ENCODE peak calls at places on chromosomes 7 and 10, in four cellular contexts. One of them, this sample, is unnamed.

GRCh38 chr7:100491192-100491578 is 7.5 kb downstream of the NYAP1 start:
- DNase-seq in H9: no peak
- DNase-seq in heart left ventricle: no peak
- DNase-seq in cardiac fibroblast: no peak
- DNase-seq in this sample: no peak

GRCh38 chr10:102418612-102419560 is at the start of gene PSD:
- DNase-seq in H9: peak
- DNase-seq in cardiac fibroblast: no peak
- DNase-seq in heart left ventricle: no peak
- DNase-seq in this sample: peak

GRCh38 chr10:107733328-107733727 is 568.8 kb upstream of the SORCS1 start:
- DNase-seq in cardiac fibroblast: peak
- DNase-seq in H9: no peak
- DNase-seq in heart left ventricle: no peak
- DNase-seq in this sample: no peak

GRCh38 chr7:123865517-123866117 is 20.6 kb downstream of the HYAL4 start:
- DNase-seq in heart left ventricle: peak
- DNase-seq in cardiac fibroblast: peak
- DNase-seq in H9: peak
- DNase-seq in this sample: peak

GRCh38 chr7:151795168-151795754 is 81.7 kb downstream of the PRKAG2 start:
- DNase-seq in H9: no peak
- DNase-seq in heart left ventricle: no peak
- DNase-seq in cardiac fibroblast: no peak
- DNase-seq in this sample: no peak

GRCh38 chr10:780536-781524 is 91.4 kb upstream of the DIP2C start:
- DNase-seq in cardiac fibroblast: no peak
- DNase-seq in heart left ventricle: peak
- DNase-seq in H9: no peak
- DNase-seq in this sample: no peak

GRCh38 chr7:47795631-47796030 is 152.6 kb downstream of the PKD1L1 start:
- DNase-seq in cardiac fibroblast: peak
- DNase-seq in heart left ventricle: no peak
- DNase-seq in H9: no peak
- DNase-seq in this sample: peak

GRCh38 chr10:94042001-94042813 is 48.5 kb downstream of the PLCE1 start:
- DNase-seq in H9: peak
- DNase-seq in heart left ventricle: no peak
- DNase-seq in cardiac fibroblast: peak
- DNase-seq in this sample: peak

GRCh38 chr10:124106241-124106905 is 13.0 kb upstream of the CHST15 start:
- DNase-seq in cardiac fibroblast: peak
- DNase-seq in H9: no peak
- DNase-seq in heart left ventricle: no peak
- DNase-seq in this sample: no peak

GRCh38 chr10:118922226-118922625 is 107.3 kb upstream of the NANOS1 start:
- DNase-seq in H9: no peak
- DNase-seq in cardiac fibroblast: peak
- DNase-seq in heart left ventricle: no peak
- DNase-seq in this sample: no peak

GRCh38 chr7:101138149-101138870 is 11.4 kb downstream of the SERPINE1 start:
- DNase-seq in heart left ventricle: peak
- DNase-seq in H9: peak
- DNase-seq in cardiac fibroblast: peak
- DNase-seq in this sample: peak

GRCh38 chr7:43735802-43736603 is 6.7 kb upstream of the COA1 start:
- DNase-seq in H9: no peak
- DNase-seq in heart left ventricle: no peak
- DNase-seq in cardiac fibroblast: peak
- DNase-seq in this sample: no peak

GRCh38 chr7:117157121-117157870 is 165.6 kb downstream of the WNT2 start:
- DNase-seq in heart left ventricle: peak
- DNase-seq in cardiac fibroblast: peak
- DNase-seq in H9: no peak
- DNase-seq in this sample: no peak

GRCh38 chr7:109190766-109191165 is 621.1 kb downstream of the DNAJB9 start:
- DNase-seq in heart left ventricle: no peak
- DNase-seq in H9: no peak
- DNase-seq in cardiac fibroblast: no peak
- DNase-seq in this sample: no peak

GRCh38 chr10:120011359-120012132 is 119.0 kb downstream of the SEC23IP start:
- DNase-seq in H9: peak
- DNase-seq in heart left ventricle: no peak
- DNase-seq in cardiac fibroblast: no peak
- DNase-seq in this sample: peak

GRCh38 chr10:79320785-79321493 is 26.3 kb upstream of the PPIF start:
- DNase-seq in heart left ventricle: peak
- DNase-seq in cardiac fibroblast: peak
- DNase-seq in H9: no peak
- DNase-seq in this sample: no peak

GRCh38 chr10:3119796-3120459 is 52.6 kb downstream of the PFKP start:
- DNase-seq in H9: no peak
- DNase-seq in cardiac fibroblast: peak
- DNase-seq in heart left ventricle: no peak
- DNase-seq in this sample: peak

GRCh38 chr10:130658687-130659290 is 522.6 kb downstream of the GLRX3 start:
- DNase-seq in cardiac fibroblast: no peak
- DNase-seq in H9: no peak
- DNase-seq in heart left ventricle: no peak
- DNase-seq in this sample: no peak

GRCh38 chr7:47647213-47647985 is 65.5 kb upstream of the TNS3 start:
- DNase-seq in heart left ventricle: peak
- DNase-seq in H9: no peak
- DNase-seq in cardiac fibroblast: no peak
- DNase-seq in this sample: peak

GRCh38 chr7:47211467-47212121 is 370.3 kb downstream of the TNS3 start:
- DNase-seq in cardiac fibroblast: no peak
- DNase-seq in heart left ventricle: no peak
- DNase-seq in H9: no peak
- DNase-seq in this sample: peak

GRCh38 chr7:55587687-55588378 is 15.5 kb upstream of the VOPP1 start:
- DNase-seq in H9: peak
- DNase-seq in cardiac fibroblast: no peak
- DNase-seq in heart left ventricle: no peak
- DNase-seq in this sample: no peak
- TF ChIP-seq CTCF in H9: no peak
- TF ChIP-seq CTCF in cardiac fibroblast: no peak
- TF ChIP-seq CTCF in heart left ventricle: no peak
- TF ChIP-seq CTCF in this sample: no peak

DNA sequence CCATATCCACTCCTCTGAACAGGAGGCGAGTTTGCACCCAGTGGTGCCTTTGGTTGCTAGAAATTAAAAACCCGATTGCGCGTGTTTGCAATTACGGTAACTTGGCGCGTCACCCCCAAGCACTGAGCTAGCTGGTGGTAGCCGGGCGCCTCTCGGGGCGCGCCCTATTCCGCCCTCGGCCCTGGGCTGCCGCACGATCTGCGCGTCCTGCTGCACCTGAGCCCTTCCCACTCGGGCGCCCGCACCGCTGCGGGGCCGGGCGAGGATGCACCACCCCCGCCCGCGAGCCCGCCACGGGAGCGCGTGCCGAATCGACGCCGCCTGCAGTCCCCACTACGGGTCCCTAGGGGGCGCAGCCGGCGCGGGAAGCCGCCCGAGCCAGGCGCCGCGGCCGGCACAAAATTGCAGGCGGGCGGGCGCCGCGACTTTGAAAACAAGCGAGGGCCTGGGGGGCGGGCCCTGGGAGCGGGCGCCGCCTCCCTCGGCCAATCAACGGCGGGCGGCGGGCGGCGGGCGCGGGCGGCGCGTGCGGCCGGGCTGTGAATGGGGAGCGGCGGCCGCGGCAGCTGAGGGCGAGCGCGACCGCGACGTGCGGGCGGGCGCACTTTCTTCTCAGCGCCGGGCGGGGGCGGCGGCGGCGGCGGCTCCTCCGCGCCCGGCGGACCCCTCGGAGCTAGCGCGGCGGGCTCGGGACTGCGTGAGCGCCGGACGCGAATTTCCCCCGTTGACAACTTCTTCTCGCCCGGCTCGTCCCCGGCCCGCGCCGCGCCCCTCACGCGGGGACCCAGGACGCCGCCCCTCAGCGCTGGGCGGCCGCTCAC is at the start of gene SDK1:
- DNase-seq in heart left ventricle: peak
- DNase-seq in H9: peak
- DNase-seq in cardiac fibroblast: peak
- DNase-seq in this sample: peak
- TF ChIP-seq CTCF in heart left ventricle: peak
- TF ChIP-seq CTCF in H9: peak
- TF ChIP-seq CTCF in cardiac fibroblast: peak
- TF ChIP-seq CTCF in this sample: peak

GRCh38 chr7:4029941-4030340 is 652.2 kb upstream of the FOXK1 start:
- DNase-seq in heart left ventricle: no peak
- DNase-seq in H9: no peak
- DNase-seq in cardiac fibroblast: no peak
- DNase-seq in this sample: peak

GRCh38 chr7:4025694-4026615 is 656.1 kb upstream of the FOXK1 start:
- DNase-seq in cardiac fibroblast: no peak
- DNase-seq in heart left ventricle: no peak
- DNase-seq in H9: no peak
- DNase-seq in this sample: peak

GRCh38 chr7:4030346-4030745 is 651.7 kb upstream of the FOXK1 start:
- DNase-seq in cardiac fibroblast: no peak
- DNase-seq in heart left ventricle: no peak
- DNase-seq in H9: no peak
- DNase-seq in this sample: peak

GRCh38 chr7:4026941-4027340 is 655.2 kb upstream of the FOXK1 start:
- DNase-seq in heart left ventricle: no peak
- DNase-seq in cardiac fibroblast: no peak
- DNase-seq in H9: no peak
- DNase-seq in this sample: peak

GRCh38 chr7:4028221-4028620 is 653.9 kb upstream of the FOXK1 start:
- DNase-seq in cardiac fibroblast: no peak
- DNase-seq in H9: no peak
- DNase-seq in heart left ventricle: no peak
- DNase-seq in this sample: peak
- TF ChIP-seq CTCF in cardiac fibroblast: no peak
- TF ChIP-seq CTCF in H9: no peak
- TF ChIP-seq CTCF in heart left ventricle: no peak
- TF ChIP-seq CTCF in this sample: no peak

GRCh38 chr7:16432425-16432731 is 11.0 kb upstream of the CRPPA start:
- DNase-seq in cardiac fibroblast: no peak
- DNase-seq in heart left ventricle: no peak
- DNase-seq in H9: no peak
- DNase-seq in this sample: no peak
- TF ChIP-seq CTCF in cardiac fibroblast: no peak
- TF ChIP-seq CTCF in heart left ventricle: no peak
- TF ChIP-seq CTCF in H9: no peak
- TF ChIP-seq CTCF in this sample: no peak

GRCh38 chr7:42097756-42098155 is 139.3 kb downstream of the GLI3 start:
- DNase-seq in cardiac fibroblast: peak
- DNase-seq in heart left ventricle: no peak
- DNase-seq in H9: no peak
- DNase-seq in this sample: no peak
- TF ChIP-seq CTCF in cardiac fibroblast: peak
- TF ChIP-seq CTCF in heart left ventricle: no peak
- TF ChIP-seq CTCF in H9: peak
- TF ChIP-seq CTCF in this sample: peak

GRCh38 chr7:50724526-50725520 is 57.9 kb downstream of the GRB10 start:
- DNase-seq in cardiac fibroblast: no peak
- DNase-seq in heart left ventricle: no peak
- DNase-seq in H9: peak
- DNase-seq in this sample: peak
- TF ChIP-seq CTCF in cardiac fibroblast: no peak
- TF ChIP-seq CTCF in heart left ventricle: no peak
- TF ChIP-seq CTCF in H9: peak
- TF ChIP-seq CTCF in this sample: peak

GRCh38 chr7:93231264-93231663 is 902 bp upstream of the VPS50 start:
- DNase-seq in cardiac fibroblast: no peak
- DNase-seq in heart left ventricle: no peak
- DNase-seq in H9: no peak
- DNase-seq in this sample: no peak

GRCh38 chr7:93232673-93233018 is 480 bp downstream of the VPS50 start:
- DNase-seq in heart left ventricle: no peak
- DNase-seq in cardiac fibroblast: no peak
- DNase-seq in H9: no peak
- DNase-seq in this sample: no peak

GRCh38 chr7:93226310-93226709 is at the start of gene HEPACAM2:
- DNase-seq in heart left ventricle: no peak
- DNase-seq in H9: no peak
- DNase-seq in cardiac fibroblast: no peak
- DNase-seq in this sample: no peak

GRCh38 chr7:93228302-93228701 is 2.0 kb upstream of the HEPACAM2 start:
- DNase-seq in cardiac fibroblast: peak
- DNase-seq in H9: no peak
- DNase-seq in heart left ventricle: no peak
- DNase-seq in this sample: no peak

DNA sequence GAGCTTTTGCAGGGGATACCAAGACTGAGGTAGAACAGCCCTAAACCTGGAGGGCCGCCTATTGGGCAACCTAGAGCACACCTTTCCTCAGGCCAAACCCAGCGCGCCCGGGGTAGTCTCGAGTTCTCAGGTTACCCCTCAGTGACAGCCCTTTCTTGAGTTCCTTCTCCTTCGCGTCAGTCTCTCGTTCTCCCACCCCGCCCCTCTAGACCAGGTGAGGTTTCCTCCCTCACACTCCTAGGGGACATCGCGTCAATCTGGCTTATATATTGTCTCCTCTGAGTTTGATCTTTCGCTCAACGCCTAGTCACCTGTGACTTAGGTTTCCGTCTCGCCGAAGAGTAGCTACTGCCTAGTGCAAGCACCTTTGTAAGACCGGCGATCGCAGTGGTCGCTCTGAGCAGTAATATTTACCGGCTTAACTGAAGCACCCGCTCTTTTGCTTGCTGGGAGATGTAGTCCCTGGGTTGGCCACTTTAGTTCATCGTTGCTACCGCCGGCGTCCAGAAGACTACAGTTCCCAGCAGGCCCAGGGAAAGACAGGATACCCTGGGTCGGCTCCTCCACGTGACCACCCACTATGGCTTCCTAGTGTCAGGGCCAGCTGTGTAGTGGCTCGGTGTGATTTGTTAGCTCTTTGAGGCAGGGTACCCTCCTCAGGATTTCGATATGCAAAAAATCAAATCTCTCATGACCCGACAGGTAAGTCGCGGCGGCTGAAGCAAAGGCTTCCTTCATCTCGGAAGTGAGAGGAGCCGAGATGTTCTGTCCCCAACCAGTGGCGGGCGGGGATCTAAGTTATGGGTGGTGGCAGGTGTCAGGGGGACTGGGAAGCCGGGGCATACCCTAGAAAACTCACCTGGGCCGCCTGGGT is at the start of gene VPS50:
- DNase-seq in H9: peak
- DNase-seq in heart left ventricle: peak
- DNase-seq in cardiac fibroblast: peak
- DNase-seq in this sample: peak
- TF ChIP-seq CTCF in H9: peak
- TF ChIP-seq CTCF in heart left ventricle: peak
- TF ChIP-seq CTCF in cardiac fibroblast: no peak
- TF ChIP-seq CTCF in this sample: peak

This sample was measured in endodermal cell.